ENCODE peak calls at places on chromosomes 13 and 19, in eight cellular contexts. P, Y, C, T, M, B, G and F are unnamed samples.

GRCh38 chr13:33934936-33935510 is 117.1 kb downstream of the RFC3 start:
- DNase-seq in P (no peak), G (no peak), Y (no peak), C (no peak), B (no peak), T (no peak), M (no peak), F (no peak)

GRCh38 chr19:23925285-23925684 is 10.6 kb downstream of the ZNF726 start:
- DNase-seq in C (no peak), B (no peak), Y (no peak), M (no peak), G (no peak), T (no peak), P (no peak), F (no peak)

GRCh38 chr19:29379257-29379986 is 146.4 kb upstream of the VSTM2B start:
- DNase-seq in G (no peak), Y (peak), M (no peak), C (no peak), P (no peak), B (no peak), T (no peak), F (no peak)

GRCh38 chr19:40090256-40091204 is at the start of gene ZNF780A:
- DNase-seq in B (peak), C (peak), G (peak), P (peak), T (peak), M (peak), Y (peak), F (peak)

GRCh38 chr19:35710784-35711723 is 6.7 kb downstream of the ZBTB32 start:
- DNase-seq in G (peak), T (no peak), P (no peak), M (no peak), B (no peak), C (no peak), Y (no peak), F (no peak)

GRCh38 chr13:35552172-35552844 is 75.8 kb upstream of the MAB21L1 start:
- DNase-seq in P (peak), T (no peak), M (no peak), C (no peak), G (no peak), B (peak), Y (no peak), F (peak)

GRCh38 chr19:48992571-48993174 is 436 bp downstream of the GYS1 start:
- DNase-seq in P (no peak), B (no peak), M (no peak), T (no peak), G (peak), Y (no peak), C (no peak), F (no peak)

GRCh38 chr13:24737042-24737441 is 26.9 kb upstream of the RNF17 start:
- DNase-seq in M (no peak), B (no peak), C (no peak), T (no peak), G (no peak), P (no peak), Y (no peak), F (no peak)

GRCh38 chr13:74134777-74135305 is 637 bp upstream of the KLF12 start:
- DNase-seq in M (no peak), B (no peak), P (no peak), Y (peak), G (peak), T (no peak), C (peak), F (no peak)

GRCh38 chr13:71089105-71089504 is 777.9 kb downstream of the DACH1 start:
- DNase-seq in Y (no peak), P (no peak), M (no peak), G (no peak), C (no peak), T (no peak), B (no peak), F (no peak)

GRCh38 chr13:31310781-31311180 is 111.0 kb downstream of the B3GLCT start:
- DNase-seq in P (no peak), G (no peak), B (peak), C (no peak), M (no peak), T (no peak), Y (no peak), F (no peak)

GRCh38 chr19:55637534-55637933 is 3.3 kb upstream of the ZNF580 start:
- DNase-seq in M (no peak), Y (no peak), B (no peak), C (no peak), T (no peak), P (no peak), G (peak), F (no peak)

GRCh38 chr19:41876847-41877489 is at the start of gene CD79A:
- DNase-seq in G (no peak), P (no peak), T (no peak), B (no peak), C (no peak), M (no peak), Y (no peak), F (no peak)

GRCh38 chr13:77760893-77761292 is 63.4 kb downstream of the SLAIN1 start:
- DNase-seq in C (no peak), G (no peak), M (no peak), Y (no peak), P (no peak), T (no peak), B (no peak), F (no peak)

GRCh38 chr13:113652404-113653263 is 5.4 kb downstream of the ATP4B start:
- DNase-seq in M (no peak), G (peak), C (peak), T (no peak), Y (peak), P (no peak), B (no peak), F (no peak)

GRCh38 chr19:22261596-22261995 is 24.6 kb upstream of the ZNF729 start:
- DNase-seq in Y (no peak), T (no peak), B (no peak), G (peak), M (no peak), P (no peak), C (no peak), F (no peak)

DNA sequence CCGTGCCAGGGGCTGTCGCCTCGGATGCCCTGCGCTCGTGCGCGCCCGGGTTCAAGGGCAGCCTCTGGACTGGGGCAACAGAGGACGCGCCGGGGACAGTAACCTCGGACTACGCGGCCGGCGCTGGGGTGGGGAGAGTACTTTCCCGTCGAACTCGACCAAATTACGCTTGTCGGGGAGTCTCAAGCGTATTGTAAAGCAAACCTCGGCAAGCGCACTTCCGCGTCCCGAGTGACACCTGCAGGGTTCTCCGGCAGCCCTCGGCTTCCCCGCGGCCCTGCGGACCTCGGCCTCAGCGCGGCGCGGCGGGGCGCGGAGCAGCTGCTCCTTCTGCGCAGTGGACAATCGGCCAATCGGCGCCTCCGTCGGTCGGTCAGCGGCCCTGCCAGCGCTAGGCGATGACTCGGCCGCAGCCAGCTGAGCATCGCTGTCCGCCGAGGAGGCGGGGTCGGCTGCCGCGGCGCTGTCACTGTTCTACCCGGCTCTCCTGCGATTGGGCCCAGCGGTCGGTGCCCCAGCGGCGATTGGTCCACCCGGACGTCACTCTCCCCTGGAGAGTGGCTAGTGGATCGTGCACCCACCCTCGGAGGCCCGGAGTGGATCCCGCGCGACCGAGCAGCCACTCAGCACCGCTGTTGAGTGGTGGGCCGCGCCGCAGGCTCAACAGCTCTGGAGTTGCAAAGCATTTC is at the start of gene SLC46A3:
- DNase-seq in M (peak), Y (peak), B (peak), P (peak), C (peak), G (peak), T (peak), F (peak)
- TF ChIP-seq CTCF in M (peak), Y (no peak), B (peak), P (no peak), C (peak), G (no peak), T (no peak), F (no peak)

DNA sequence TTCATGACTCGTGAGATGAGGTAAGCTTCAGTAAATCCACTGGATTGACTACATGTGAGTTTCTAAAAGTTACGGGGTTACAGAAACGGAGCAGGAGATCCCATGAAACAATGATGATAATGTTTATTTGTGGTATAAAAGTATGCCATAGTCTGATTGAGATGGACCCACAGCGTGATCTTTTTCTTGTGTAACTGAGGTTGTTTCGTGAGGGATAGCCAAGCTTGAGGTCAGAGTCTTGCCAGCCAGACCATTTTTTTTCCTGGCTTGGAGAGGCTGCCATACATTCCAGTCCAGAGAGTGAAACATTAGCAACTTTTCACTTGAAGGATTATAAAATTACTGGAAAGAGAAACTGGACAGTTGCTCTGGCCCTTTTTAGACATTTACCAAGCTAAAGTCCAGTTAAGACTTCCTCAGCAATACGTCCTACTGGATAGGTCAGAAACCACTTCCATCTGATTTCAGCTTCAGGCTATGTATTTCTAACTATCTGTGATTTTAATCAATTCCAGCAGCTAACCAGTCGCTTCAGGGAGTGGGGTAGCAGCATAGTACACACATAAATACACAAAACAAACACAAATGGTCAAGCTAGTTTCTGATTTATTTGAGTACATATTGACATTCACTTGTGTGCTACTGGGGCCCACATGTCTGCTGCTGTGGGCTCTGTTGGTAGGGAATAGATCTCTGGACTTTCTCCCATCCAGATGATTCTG is 194.6 kb downstream of the POSTN start:
- DNase-seq in B (peak), Y (no peak), T (no peak), P (peak), M (peak), C (no peak), G (no peak), F (peak)
- H3K4me3 ChIP-seq in B (no peak), Y (no peak), T (no peak), P (no peak), M (no peak), C (no peak), G (peak), F (no peak)

GRCh38 chr19:12513531-12514061 is 29.0 kb upstream of the ZNF709 start:
- DNase-seq in C (no peak), G (no peak), M (no peak), Y (no peak), B (no peak), T (no peak), P (no peak), F (no peak)
- TF ChIP-seq CTCF in C (no peak), G (no peak), M (no peak), Y (no peak), B (no peak), T (no peak), P (no peak), F (no peak)

GRCh38 chr19:38253788-38254187 is 2.4 kb downstream of the PPP1R14A start:
- DNase-seq in B (no peak), P (no peak), Y (no peak), G (peak), C (no peak), T (no peak), M (no peak), F (no peak)
- H3K4me3 ChIP-seq in B (no peak), P (no peak), Y (peak), G (no peak), C (no peak), T (no peak), M (no peak), F (no peak)

GRCh38 chr19:17103177-17103576 is 27.6 kb downstream of the MYO9B start:
- DNase-seq in P (peak), B (peak), G (peak), C (no peak), Y (no peak), M (no peak), T (no peak), F (no peak)
- TF ChIP-seq CTCF in P (peak), B (peak), G (peak), C (no peak), Y (peak), M (peak), T (no peak), F (peak)

DNA sequence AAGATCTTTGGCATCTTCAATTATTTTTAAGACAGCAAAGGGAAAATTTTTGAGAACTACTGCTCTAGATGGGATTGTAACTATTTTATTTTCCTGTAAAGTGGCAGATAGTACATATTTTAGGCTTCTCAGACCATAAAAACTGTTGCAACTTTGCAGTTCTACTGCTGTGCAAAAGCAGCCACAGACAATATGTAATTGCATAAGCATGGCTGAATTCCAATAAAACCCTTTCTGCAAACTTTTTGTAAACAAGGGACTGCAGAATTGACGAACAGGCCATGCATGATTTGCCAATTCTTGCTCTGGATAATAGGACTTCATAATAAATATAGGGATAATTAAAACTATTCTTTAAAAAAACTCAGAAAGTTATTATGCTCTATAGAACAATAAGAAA is 149.1 kb downstream of the SLITRK5 start:
- DNase-seq in C (no peak), B (no peak), T (no peak), Y (no peak), P (no peak), G (no peak), M (no peak), F (peak)
- H3K4me3 ChIP-seq in C (no peak), B (no peak), T (no peak), Y (no peak), P (no peak), G (no peak), M (no peak), F (no peak)

GRCh38 chr19:4909172-4909896 is at the start of gene UHRF1:
- DNase-seq in B (no peak), Y (no peak), T (no peak), P (peak), M (no peak), C (peak), G (peak), F (no peak)

GRCh38 chr19:4911786-4912672 is 2.7 kb downstream of the UHRF1 start:
- DNase-seq in G (peak), M (peak), B (peak), P (peak), Y (peak), C (peak), T (peak), F (peak)

GRCh38 chr19:4909897-4910593 is 744 bp downstream of the UHRF1 start:
- DNase-seq in Y (peak), C (peak), B (peak), G (peak), M (peak), T (peak), P (peak), F (peak)

GRCh38 chr19:4911314-4911713 is 2.0 kb downstream of the UHRF1 start:
- DNase-seq in C (no peak), B (peak), M (no peak), T (no peak), P (no peak), Y (no peak), G (peak), F (peak)

DNA sequence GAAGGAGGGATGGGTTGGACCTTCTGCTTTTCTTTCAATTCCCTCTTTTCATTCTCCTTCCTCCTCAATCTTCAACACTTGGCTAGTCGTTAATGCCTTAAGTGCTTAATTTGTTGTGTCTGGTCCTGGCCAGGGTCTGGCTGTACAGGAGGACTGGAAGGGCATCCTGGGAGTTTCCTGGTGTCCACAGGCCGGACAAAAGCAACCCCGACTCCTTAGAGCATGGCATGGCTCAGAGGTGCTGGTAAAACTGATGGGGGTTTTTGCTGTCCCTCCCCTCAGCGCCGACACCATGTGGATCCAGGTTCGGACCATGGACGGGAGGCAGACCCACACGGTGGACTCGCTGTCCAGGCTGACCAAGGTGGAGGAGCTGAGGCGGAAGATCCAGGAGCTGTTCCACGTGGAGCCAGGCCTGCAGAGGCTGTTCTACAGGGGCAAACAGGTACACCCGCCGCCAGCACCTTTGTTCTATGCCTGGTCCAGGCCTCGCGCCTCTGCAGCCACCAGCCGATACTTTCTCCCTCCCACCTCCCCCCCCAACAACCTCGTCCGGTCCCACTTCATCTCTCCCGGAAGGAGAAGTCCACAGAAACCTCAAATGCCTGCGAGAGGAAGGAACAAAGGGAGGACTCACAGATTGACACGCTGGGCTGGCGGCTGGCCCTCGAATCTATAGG is 1.4 kb downstream of the UHRF1 start:
- DNase-seq in P (peak), M (no peak), T (no peak), C (no peak), G (peak), Y (no peak), B (peak), F (peak)
- TF ChIP-seq CTCF in P (no peak), M (no peak), T (no peak), C (no peak), G (no peak), Y (no peak), B (no peak), F (no peak)

GRCh38 chr19:6108721-6109633 is 1.3 kb downstream of the RFX2 start:
- DNase-seq in G (peak), T (peak), B (peak), Y (peak), C (peak), M (no peak), P (peak), F (peak)
- H3K4me3 ChIP-seq in G (peak), T (peak), B (peak), Y (peak), C (no peak), M (peak), P (peak), F (peak)

GRCh38 chr13:99450416-99450815 is 50.9 kb upstream of the TM9SF2 start:
- DNase-seq in C (no peak), M (no peak), B (no peak), G (no peak), T (no peak), Y (no peak), P (no peak), F (no peak)

GRCh38 chr13:99442273-99442895 is 58.9 kb upstream of the TM9SF2 start:
- DNase-seq in P (peak), C (no peak), G (no peak), T (peak), B (peak), M (no peak), Y (no peak), F (peak)

GRCh38 chr13:99448586-99448985 is 52.7 kb upstream of the TM9SF2 start:
- DNase-seq in Y (no peak), T (no peak), B (no peak), M (no peak), C (no peak), G (no peak), P (no peak), F (no peak)

DNA sequence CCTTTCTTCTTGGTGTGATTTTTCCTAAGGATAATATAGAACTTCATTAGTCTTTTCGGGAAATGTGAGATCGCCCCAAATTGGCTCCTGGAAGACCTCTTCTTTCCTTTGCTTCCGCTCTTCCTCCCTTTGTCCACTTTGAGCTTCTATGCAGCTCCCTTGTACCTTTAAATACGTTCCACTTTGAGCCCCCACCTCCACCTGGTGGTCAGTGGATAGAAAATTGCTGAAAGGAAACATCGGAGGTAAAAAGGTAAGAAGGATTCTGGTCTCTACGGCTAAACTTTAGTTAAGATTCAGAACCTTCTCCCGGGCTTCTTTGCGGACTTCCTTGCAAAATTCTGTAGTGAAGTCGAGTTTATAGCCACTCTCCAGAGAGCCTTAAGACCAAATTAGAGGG is 55.0 kb upstream of the TM9SF2 start:
- DNase-seq in C (no peak), G (no peak), B (no peak), T (no peak), M (no peak), P (no peak), Y (no peak), F (no peak)
- TF ChIP-seq CTCF in C (no peak), G (no peak), B (no peak), T (no peak), M (peak), P (no peak), Y (no peak), F (no peak)